ENCODE peak calls at places on chromosomes 16 and 17, in eight cellular contexts. M is epithelial cell of esophagus, Z is mammary epithelial cell, O is WERI-Rb-1, R is A549, I is cardiac muscle cell, K is GM13976, V is esophagus squamous epithelium. W is an unnamed sample.

GRCh38 chr16:83348991-83349390 is 458.8 kb upstream of the HSBP1 start:
- DNase-seq in V (no peak), M (no peak), R (no peak), I (no peak), Z (no peak), O (no peak), K (no peak), W (no peak)

GRCh38 chr17:16989230-16989952 is 17.5 kb upstream of the TNFRSF13B start:
- DNase-seq in O (no peak), I (no peak), Z (no peak), R (no peak), V (no peak), K (peak; percentile 47), M (no peak), W (no peak)

GRCh38 chr16:71542377-71542776 is 16.2 kb downstream of the CHST4 start:
- DNase-seq in R (peak; percentile 61), M (peak; percentile 73), Z (peak; percentile 42), V (no peak), K (peak; percentile 64), O (peak; percentile 85), I (peak; percentile 55), W (no peak)

GRCh38 chr17:54901230-54901847 is 687 bp downstream of the TOM1L1 start:
- DNase-seq in R (peak; percentile 83), M (peak; percentile 94), O (no peak), I (peak; percentile 47), K (no peak), V (no peak), Z (peak; percentile 81), W (no peak)

GRCh38 chr16:10405386-10405939 is 19.6 kb downstream of the ATF7IP2 start:
- DNase-seq in I (peak; percentile 29), R (no peak), M (no peak), Z (no peak), O (no peak), V (no peak), K (no peak), W (no peak)

GRCh38 chr17:18041776-18042175 is 2.6 kb downstream of the GID4 start:
- DNase-seq in Z (peak; percentile 82), R (peak; percentile 25), M (peak; percentile 96), I (peak; percentile 37), O (no peak), V (no peak), K (no peak), W (no peak)

GRCh38 chr16:15650698-15651161 is 685 bp downstream of the NDE1 start:
- DNase-seq in K (peak; percentile 74), Z (peak; percentile 30), V (no peak), I (peak; percentile 18), R (no peak), M (no peak), O (no peak), W (no peak)

GRCh38 chr17:46818319-46818928 is at the start of gene WNT3:
- DNase-seq in O (no peak), M (peak; percentile 45), I (no peak), R (no peak), K (peak; percentile 75), Z (no peak), V (no peak), W (no peak)

GRCh38 chr17:39027440-39028035 is 60.3 kb upstream of the FBXO47 start:
- DNase-seq in K (no peak), Z (no peak), V (no peak), M (no peak), R (no peak), O (no peak), I (no peak), W (no peak)

GRCh38 chr16:68490829-68491575 is 42.7 kb upstream of the SMPD3 start:
- DNase-seq in I (peak; percentile 16), K (no peak), V (no peak), M (peak; percentile 96), R (peak; percentile 27), Z (peak; percentile 91), O (no peak), W (no peak)

GRCh38 chr17:17906418-17907215 is 65.6 kb downstream of the TOM1L2 start:
- DNase-seq in Z (no peak), M (no peak), V (no peak), O (no peak), K (no peak), R (no peak), I (no peak), W (no peak)

GRCh38 chr17:12961655-12962054 is 56.2 kb downstream of the ELAC2 start:
- DNase-seq in M (no peak), O (no peak), V (no peak), K (no peak), I (no peak), R (no peak), Z (no peak), W (no peak)

GRCh38 chr17:47906443-47906842 is 10.4 kb downstream of the SP2 start:
- DNase-seq in V (no peak), I (no peak), K (no peak), Z (no peak), O (no peak), M (no peak), R (no peak), W (no peak)

GRCh38 chr17:67042104-67042899 is 2.1 kb upstream of the CACNG1 start:
- DNase-seq in Z (no peak), I (no peak), R (no peak), K (no peak), V (no peak), M (no peak), O (peak; percentile 48), W (no peak)

GRCh38 chr16:84927621-84928591 is 83.4 kb downstream of the ZDHHC7 start:
- DNase-seq in K (no peak), O (no peak), M (no peak), R (no peak), V (no peak), I (no peak), Z (no peak), W (no peak)

GRCh38 chr17:78143214-78144145 is 2.7 kb upstream of the C17orf99 start:
- DNase-seq in O (no peak), V (no peak), M (no peak), R (no peak), I (no peak), Z (no peak), K (no peak), W (no peak)

GRCh38 chr17:78146471-78146869 is 285 bp downstream of the C17orf99 start:
- DNase-seq in R (no peak), K (no peak), M (no peak), V (no peak), I (no peak), O (no peak), Z (no peak), W (no peak)

GRCh38 chr17:78144736-78145641 is 1.2 kb upstream of the C17orf99 start:
- DNase-seq in R (peak; percentile 44), Z (no peak), O (no peak), I (peak; percentile 18), V (no peak), M (no peak), K (no peak), W (no peak)

GRCh38 chr17:78142113-78142861 is 3.9 kb upstream of the C17orf99 start:
- DNase-seq in I (no peak), V (no peak), M (peak; percentile 99), O (no peak), K (no peak), Z (peak; percentile 99), R (peak; percentile 87), W (no peak)

DNA sequence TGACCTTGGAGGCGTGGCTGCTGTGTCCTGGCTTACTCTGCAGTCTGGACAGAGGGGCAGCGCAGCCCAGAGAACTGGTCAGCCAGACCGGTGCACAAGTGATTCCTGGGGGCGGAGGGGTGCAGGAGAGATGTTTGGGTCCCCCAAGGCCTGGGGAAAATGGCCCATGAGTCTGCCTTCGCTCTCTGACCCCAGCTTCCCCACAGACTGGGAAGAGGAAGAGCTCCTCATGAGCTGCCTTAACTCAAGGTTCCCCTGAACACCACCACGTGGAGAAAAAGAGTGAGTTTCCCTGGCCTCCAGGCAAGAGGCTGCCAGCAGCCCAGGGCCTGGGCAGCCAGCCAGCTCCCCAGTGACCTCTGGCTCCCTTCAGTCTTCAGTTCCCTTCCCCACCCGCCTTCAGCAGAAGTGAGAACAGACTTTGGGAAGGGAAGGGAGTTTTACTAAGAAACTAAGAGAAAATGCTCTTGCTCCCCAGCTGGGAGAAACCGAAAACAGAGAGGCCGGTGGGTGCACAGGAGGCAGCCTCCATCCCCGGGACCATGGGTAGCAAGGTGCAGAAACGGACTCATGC is 2.0 kb upstream of the C17orf99 start:
- DNase-seq in O (no peak), M (peak; percentile 51), V (no peak), I (peak; percentile 96), K (no peak), R (peak; percentile 77), Z (peak; percentile 65), W (peak; percentile 69)
- TF ChIP-seq CTCF in O (no peak), M (no peak), V (no peak), I (peak; percentile 18), K (no peak), R (peak; percentile 10), Z (no peak), W (no peak)

GRCh38 chr17:50603340-50603739 is 31.3 kb upstream of the ABCC3 start:
- DNase-seq in K (no peak), Z (no peak), O (peak; percentile 65), I (no peak), V (no peak), R (peak; percentile 37), M (no peak), W (no peak)
- TF ChIP-seq CTCF in K (no peak), Z (peak; percentile 16), O (peak; percentile 84), I (no peak), V (no peak), R (no peak), M (peak; percentile 17), W (peak; percentile 15)

DNA sequence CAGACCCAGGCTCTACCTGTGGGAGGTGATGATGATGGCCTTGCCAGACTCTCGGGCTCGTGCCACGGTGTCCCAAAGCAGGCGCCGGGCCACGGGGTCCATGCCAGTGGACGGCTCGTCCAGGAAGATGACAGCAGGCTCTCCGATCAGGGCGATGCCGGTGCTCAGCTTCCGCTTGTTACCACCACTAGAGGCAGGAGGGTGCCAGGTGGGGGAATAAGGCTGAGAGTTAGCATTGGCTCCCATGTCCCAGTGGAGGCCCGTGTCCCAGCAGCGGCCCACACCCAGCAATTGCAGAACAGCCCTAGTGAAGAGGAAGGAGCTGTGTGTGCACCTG is 10.3 kb upstream of the RNPS1 start:
- DNase-seq in I (no peak), M (no peak), Z (no peak), O (peak; percentile 44), V (no peak), K (no peak), R (no peak), W (no peak)
- TF ChIP-seq CTCF in I (peak; percentile 9), M (peak; percentile 15), Z (no peak), O (peak; percentile 58), V (no peak), K (no peak), R (no peak), W (peak; percentile 9)

DNA sequence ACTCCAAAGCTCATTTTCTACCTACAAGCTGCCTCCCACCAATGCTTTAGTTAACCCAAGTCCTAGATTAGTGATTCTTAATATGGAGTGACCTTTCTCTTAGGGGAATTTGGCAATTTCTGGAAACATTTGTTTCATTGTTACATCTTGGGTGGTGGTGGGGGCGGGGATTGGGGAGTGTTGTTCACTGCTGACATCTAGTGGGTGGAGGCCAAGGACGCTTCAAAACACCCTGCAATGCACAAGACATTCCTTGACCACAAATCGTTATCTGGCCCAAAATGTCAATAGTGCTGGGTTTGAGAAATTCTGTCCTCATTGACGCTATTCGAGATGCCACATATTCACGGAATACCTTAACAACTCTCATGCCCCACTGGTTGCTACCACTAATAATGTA is 282.9 kb downstream of the RBFOX1 start:
- DNase-seq in O (peak; percentile 38), Z (no peak), K (no peak), M (no peak), V (no peak), R (no peak), I (no peak), W (no peak)
- TF ChIP-seq CTCF in O (peak; percentile 69), Z (no peak), K (no peak), M (no peak), V (no peak), R (no peak), I (no peak), W (no peak)

W was measured in HFF-Myc.